ENCODE peak calls at places on chromosomes 13 and 19, in six cellular contexts. P, G, H, T, L and X are unnamed samples. For H3K4me1 and H3K27me3, the result is how much of the 10 kb centered on the place peaks cover.

GRCh38 chr19:18396471-18397241 is 766 bp downstream of the LRRC25 start:
- DNase-seq in P (no peak), G (no peak), H (no peak), T (no peak), L (no peak), X (no peak)

GRCh38 chr19:18898081-18898532 is 2.1 kb upstream of the CERS1 start:
- DNase-seq in P (no peak), G (no peak), H (no peak), T (no peak), L (no peak), X (no peak)

GRCh38 chr19:38213469-38213868 is 10.6 kb downstream of the DPF1 start:
- DNase-seq in P (no peak), G (no peak), H (no peak), T (no peak), L (no peak), X (no peak)

GRCh38 chr13:36965767-36966166 is 33.4 kb downstream of the ALG5 start:
- DNase-seq in P (no peak), G (no peak), H (no peak), T (no peak), L (no peak), X (no peak)

GRCh38 chr13:104086205-104086604 is 1020.0 kb upstream of the SLC10A2 start:
- DNase-seq in P (no peak), G (no peak), H (no peak), T (no peak), L (no peak), X (no peak)

GRCh38 chr19:10454267-10454666 is 33.9 kb downstream of the PDE4A start:
- DNase-seq in P (peak), G (no peak), H (no peak), T (no peak), L (no peak), X (no peak)

GRCh38 chr19:17872251-17873001 is 681 bp downstream of the SLC5A5 start:
- DNase-seq in P (no peak), G (no peak), H (no peak), T (no peak), L (no peak), X (no peak)

GRCh38 chr19:38709119-38709518 is 35.2 kb downstream of the CAPN12 start:
- DNase-seq in P (no peak), G (no peak), H (no peak), T (no peak), L (no peak), X (no peak)

DNA sequence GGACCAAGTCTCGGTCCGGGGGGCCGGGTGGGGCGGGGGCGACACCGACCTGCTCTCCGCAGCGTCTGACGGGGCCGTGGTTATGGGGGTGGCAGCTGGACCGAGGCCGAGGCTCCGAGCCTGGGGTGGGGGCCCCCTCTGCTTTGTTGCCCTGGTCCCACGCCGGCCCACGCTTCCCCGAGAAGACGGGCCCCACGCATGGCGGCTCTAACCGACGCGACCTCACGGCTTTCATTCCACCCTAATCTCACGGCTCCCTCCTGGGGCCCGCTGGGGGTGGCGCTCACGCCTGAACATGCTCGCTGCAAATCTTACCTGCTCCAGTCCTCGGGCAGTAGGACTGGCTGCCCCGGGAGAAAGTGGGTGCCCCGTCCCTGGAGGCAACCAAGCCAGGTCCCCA is 14.8 kb upstream of the MISP start:
- DNase-seq in P (no peak), G (no peak), H (no peak), T (no peak), L (no peak), X (no peak)
- H3K4me1 ChIP-seq in P (under half), G (under half), H (under half), T (under half), L (under half), X (under half)

GRCh38 chr19:28556371-28556770 is 656.6 kb downstream of the UQCRFS1 start:
- DNase-seq in P (no peak), G (no peak), H (no peak), T (no peak), L (no peak), X (no peak)

GRCh38 chr19:28553005-28553404 is 659.9 kb downstream of the UQCRFS1 start:
- DNase-seq in P (no peak), G (no peak), H (no peak), T (no peak), L (no peak), X (no peak)

GRCh38 chr19:28554321-28555091 is 658.4 kb downstream of the UQCRFS1 start:
- DNase-seq in P (no peak), G (no peak), H (no peak), T (no peak), L (no peak), X (no peak)

GRCh38 chr19:28555317-28555716 is 657.6 kb downstream of the UQCRFS1 start:
- DNase-seq in P (no peak), G (no peak), H (no peak), T (no peak), L (no peak), X (no peak)

GRCh38 chr19:28553764-28554163 is 659.2 kb downstream of the UQCRFS1 start:
- DNase-seq in P (no peak), G (no peak), H (no peak), T (no peak), L (no peak), X (no peak)
- H3K27me3 ChIP-seq in P (under half), G (under half), H (under half), T (under half), L (under half), X (under half)

GRCh38 chr13:50712469-50712868 is 131.0 kb downstream of the DLEU7 start:
- DNase-seq in P (no peak), G (no peak), H (no peak), T (no peak), L (no peak), X (no peak)
- H3K27ac ChIP-seq in P (no peak), G (no peak), H (no peak), T (no peak), L (no peak), X (no peak)

DNA sequence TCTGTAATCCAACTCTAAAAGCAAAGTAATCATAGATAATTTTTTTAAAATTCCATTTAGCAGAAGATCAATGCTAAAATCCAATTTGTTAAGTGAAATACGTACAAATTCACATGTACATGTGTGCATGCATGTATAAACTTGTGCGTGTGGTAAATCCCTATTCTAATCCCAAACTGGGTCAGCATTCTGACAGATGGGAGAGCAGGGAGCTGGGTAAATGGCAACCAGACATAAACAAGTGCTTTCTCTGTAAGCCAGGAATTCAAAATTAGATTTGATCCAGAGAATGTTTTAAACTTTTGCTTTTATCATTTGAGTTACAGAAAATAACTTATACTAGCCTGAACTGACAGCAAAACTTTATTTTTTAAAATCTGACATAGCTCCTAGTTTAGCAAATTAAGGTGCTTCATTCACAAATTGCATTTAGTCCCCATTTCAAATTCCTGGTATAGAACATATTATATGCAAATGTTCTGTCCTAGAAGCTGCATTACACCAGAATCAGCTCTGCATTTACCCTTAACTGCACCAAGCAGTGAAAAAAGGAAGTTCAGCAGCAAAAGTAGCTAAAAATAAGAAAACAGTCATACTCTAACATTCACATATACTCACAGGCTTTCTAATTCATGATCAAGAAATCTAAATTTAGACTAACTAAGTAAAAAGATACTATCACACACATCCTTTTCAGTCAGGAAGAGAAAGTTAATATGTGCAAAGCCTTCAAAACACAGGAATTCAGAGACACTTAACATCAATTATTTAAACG is 32.6 kb downstream of the UBL3 start:
- DNase-seq in P (peak), G (no peak), H (no peak), T (no peak), L (no peak), X (no peak)
- H3K4me1 ChIP-seq in P (under half), G (under half), H (under half), T (under half), L (under half), X (under half)

DNA sequence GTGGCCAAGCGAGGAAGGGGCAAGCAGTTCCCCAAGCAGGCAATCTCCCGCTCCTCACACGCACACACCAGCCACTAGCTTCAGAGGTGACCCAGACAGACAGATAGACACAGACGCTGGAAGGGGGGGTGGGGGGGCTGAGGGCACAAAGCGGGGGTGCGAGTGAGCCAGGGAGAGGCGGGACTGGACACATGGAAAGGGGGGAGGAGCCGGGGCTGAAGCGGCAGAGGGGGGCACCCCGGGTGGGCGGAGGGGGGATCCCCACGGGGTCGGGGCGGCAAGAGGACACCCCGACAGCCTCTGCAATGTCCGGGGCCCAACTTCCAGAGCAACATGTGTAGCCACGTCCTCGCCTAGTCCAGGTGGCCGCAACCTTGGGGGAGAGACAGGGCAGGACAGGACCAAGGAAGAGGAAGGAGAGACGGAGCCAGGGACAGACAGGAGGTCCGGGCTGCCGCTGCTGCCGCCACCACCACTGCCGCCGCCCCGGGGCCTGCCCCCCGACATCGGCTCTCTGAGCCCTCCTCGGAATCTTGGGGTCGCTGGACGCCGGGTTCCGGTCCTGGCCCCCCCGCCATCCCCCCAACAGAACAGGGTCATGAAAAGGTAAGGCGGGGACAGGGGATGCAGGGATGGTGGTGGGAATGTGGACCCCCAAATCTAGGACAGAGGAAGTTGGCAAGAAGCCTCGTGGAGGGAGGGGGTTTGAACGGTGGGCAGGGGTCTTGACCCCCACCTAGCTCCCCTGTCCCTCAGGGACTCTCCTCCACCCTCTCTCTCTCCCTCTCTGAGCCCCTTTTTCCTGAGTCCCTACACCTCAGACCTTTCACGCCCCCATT is 1.1 kb downstream of the GRIN2D start:
- DNase-seq in P (no peak), G (no peak), H (no peak), T (no peak), L (no peak), X (no peak)
- H3K27me3 ChIP-seq in P (under half), G (under half), H (under half), T (half or more), L (under half), X (under half)

GRCh38 chr13:30654430-30654829 is 36.7 kb downstream of the USPL1 start:
- DNase-seq in P (no peak), G (no peak), H (no peak), T (no peak), L (no peak), X (no peak)
- H3K27ac ChIP-seq in P (no peak), G (no peak), H (no peak), T (no peak), L (no peak), X (no peak)